ENCODE peak calls at places on chromosomes 1 and 21, in ten cellular contexts. M is HEK293T, E is DMS53, V is cardiac muscle cell, B is AG20443, D is activated T-cell treated with anti-CD3 and anti-CD28 coated beads for 1 hour, S is kidney tubule cell, A is hepatic stellate cell, J is NCI-H510A, I is psoas muscle. C is an unnamed sample.

GRCh38 chr1:169590932-169591331 is 4.7 kb upstream of the F5 start:
- DNase-seq in I (no peak), S (no peak), J (no peak), E (no peak), V (no peak), B (no peak), D (no peak), A (no peak), M (no peak), C (peak)

GRCh38 chr1:221381858-221382623 is 359.8 kb downstream of the DUSP10 start:
- DNase-seq in A (no peak), J (no peak), M (no peak), D (no peak), I (no peak), S (no peak), B (peak), E (no peak), V (no peak), C (no peak)

GRCh38 chr1:9894115-9894514 is 16.0 kb downstream of the CTNNBIP1 start:
- DNase-seq in V (no peak), A (no peak), M (no peak), I (no peak), E (no peak), D (no peak), S (peak), B (no peak), J (no peak), C (no peak)

GRCh38 chr21:29827236-29827635 is 112.6 kb downstream of the GRIK1 start:
- DNase-seq in A (no peak), V (no peak), J (no peak), I (no peak), M (no peak), E (no peak), S (no peak), D (no peak), B (no peak), C (peak)

GRCh38 chr1:75520028-75520427 is 90.9 kb downstream of the SLC44A5 start:
- DNase-seq in S (no peak), V (no peak), B (no peak), E (no peak), I (no peak), A (no peak), M (no peak), D (no peak), J (no peak), C (no peak)

GRCh38 chr1:178774263-178774662 is 49.2 kb downstream of the RALGPS2 start:
- DNase-seq in E (peak), M (no peak), B (no peak), V (peak), A (peak), I (no peak), D (no peak), S (peak), J (no peak), C (peak)

GRCh38 chr1:182507685-182508084 is 57.7 kb downstream of the RGSL1 start:
- DNase-seq in E (no peak), A (no peak), D (no peak), B (no peak), M (no peak), S (no peak), I (no peak), J (no peak), V (peak), C (no peak)

GRCh38 chr1:224632921-224633321 is 16.8 kb downstream of the CNIH3 start:
- DNase-seq in S (peak), A (no peak), D (no peak), B (no peak), I (no peak), V (no peak), J (no peak), M (no peak), E (no peak), C (no peak)

GRCh38 chr1:77682442-77683141 is at the start of gene ZZZ3:
- DNase-seq in M (peak), A (peak), S (peak), J (peak), B (peak), V (peak), E (peak), D (peak), I (peak), C (peak)

GRCh38 chr21:45859041-45859761 is 122.4 kb upstream of the COL6A1 start:
- DNase-seq in A (no peak), J (no peak), M (no peak), I (no peak), D (no peak), E (no peak), S (no peak), V (no peak), B (no peak), C (no peak)

GRCh38 chr21:36164427-36164784 is 7.8 kb downstream of the DOP1B start:
- DNase-seq in D (no peak), I (no peak), E (peak), B (no peak), A (no peak), S (no peak), V (no peak), M (no peak), J (no peak), C (no peak)

GRCh38 chr1:159779403-159779851 is 1.3 kb upstream of the DUSP23 start:
- DNase-seq in B (no peak), J (no peak), E (no peak), S (no peak), D (no peak), A (no peak), I (peak), V (no peak), M (no peak), C (no peak)

GRCh38 chr1:183011859-183012258 is 11.4 kb upstream of the LAMC1 start:
- DNase-seq in V (no peak), E (no peak), D (no peak), J (no peak), M (no peak), B (no peak), S (no peak), A (no peak), I (no peak), C (no peak)

GRCh38 chr21:31216206-31216605 is 127.9 kb downstream of the TIAM1 start:
- DNase-seq in S (no peak), J (no peak), I (no peak), A (no peak), D (no peak), M (no peak), V (no peak), E (no peak), B (no peak), C (no peak)

GRCh38 chr21:27346041-27346448 is 379.2 kb upstream of the ADAMTS5 start:
- DNase-seq in E (no peak), M (no peak), S (peak), B (peak), V (no peak), I (no peak), J (no peak), A (peak), D (no peak), C (peak)

GRCh38 chr21:37184784-37185593 is 82.1 kb downstream of the VPS26C start:
- DNase-seq in V (no peak), B (no peak), A (no peak), D (no peak), S (no peak), J (no peak), I (no peak), E (no peak), M (no peak), C (no peak)

GRCh38 chr1:240310226-240310925 is 218.7 kb downstream of the FMN2 start:
- DNase-seq in D (no peak), A (no peak), J (no peak), B (peak), E (no peak), M (no peak), S (no peak), V (no peak), I (no peak), C (no peak)

GRCh38 chr1:183291216-183291762 is 105.2 kb downstream of the LAMC2 start:
- DNase-seq in E (no peak), J (no peak), A (no peak), I (no peak), V (no peak), M (no peak), S (no peak), B (no peak), D (no peak), C (no peak)

GRCh38 chr21:34630536-34631143 is 15.7 kb upstream of the RCAN1 start:
- DNase-seq in A (peak), B (peak), I (no peak), D (no peak), J (no peak), S (peak), V (peak), M (peak), E (peak), C (peak)

GRCh38 chr1:167789501-167789900 is 67.7 kb downstream of the MPZL1 start:
- DNase-seq in V (no peak), A (no peak), D (no peak), E (no peak), B (no peak), I (no peak), S (no peak), M (no peak), J (no peak), C (no peak)

GRCh38 chr1:231575472-231575871 is 47.0 kb downstream of the TSNAX start:
- DNase-seq in I (no peak), A (no peak), V (no peak), B (no peak), E (no peak), J (no peak), S (no peak), M (no peak), D (no peak), C (no peak)

GRCh38 chr1:71668059-71668458 is 587.2 kb upstream of the ZRANB2 start:
- DNase-seq in M (no peak), V (no peak), J (no peak), B (no peak), S (peak), E (no peak), D (no peak), I (no peak), A (no peak), C (no peak)

GRCh38 chr1:210250998-210251679 is 18.5 kb downstream of the SERTAD4 start:
- DNase-seq in V (peak), I (no peak), D (no peak), M (peak), A (peak), J (peak), S (peak), B (peak), E (peak), C (no peak)

GRCh38 chr1:207025144-207025880 is 7.2 kb downstream of the C1orf116 start:
- DNase-seq in M (no peak), S (peak), J (no peak), A (peak), B (peak), V (peak), E (peak), D (no peak), I (no peak), C (no peak)

GRCh38 chr1:203406446-203407045 is 55.6 kb upstream of the FMOD start:
- DNase-seq in J (no peak), A (peak), E (no peak), B (peak), I (peak), V (no peak), D (no peak), M (no peak), S (no peak), C (no peak)

GRCh38 chr1:18069903-18070302 is 37.7 kb upstream of the IGSF21 start:
- DNase-seq in E (no peak), S (no peak), V (no peak), A (no peak), M (no peak), J (no peak), B (no peak), D (no peak), I (no peak), C (no peak)

GRCh38 chr1:216902669-216903388 is 179.6 kb upstream of the ESRRG start:
- DNase-seq in I (no peak), J (no peak), D (no peak), V (no peak), B (no peak), M (no peak), S (peak), A (no peak), E (no peak), C (no peak)

GRCh38 chr1:61152066-61152465 is 69.7 kb downstream of the NFIA start:
- DNase-seq in A (no peak), V (no peak), E (no peak), B (no peak), I (no peak), D (no peak), J (no peak), S (no peak), M (peak), C (no peak)

GRCh38 chr1:185973645-185974044 is 239.5 kb downstream of the HMCN1 start:
- DNase-seq in D (no peak), B (peak), E (no peak), A (peak), J (no peak), M (no peak), I (no peak), V (no peak), S (peak), C (no peak)

GRCh38 chr1:62676606-62677356 is 11.4 kb downstream of the DOCK7 start:
- DNase-seq in I (no peak), J (no peak), M (no peak), A (peak), E (no peak), V (no peak), B (peak), D (no peak), S (no peak), C (peak)

GRCh38 chr1:24588573-24588972 is 32.7 kb downstream of the NCMAP start:
- DNase-seq in S (no peak), B (no peak), E (no peak), V (no peak), D (no peak), I (no peak), M (no peak), J (no peak), A (no peak), C (no peak)

GRCh38 chr1:200029035-200029623 is 1.6 kb downstream of the NR5A2 start:
- DNase-seq in B (peak), M (peak), A (no peak), S (peak), V (peak), D (no peak), J (peak), I (no peak), E (peak), C (peak)

GRCh38 chr1:110346690-110347089 is 7.5 kb downstream of the RBM15 start:
- DNase-seq in D (no peak), V (no peak), S (no peak), I (no peak), A (no peak), M (no peak), B (no peak), E (no peak), J (no peak), C (no peak)

GRCh38 chr1:85448358-85448757 is 16.6 kb downstream of the DDAH1 start:
- DNase-seq in D (no peak), E (no peak), S (no peak), I (no peak), J (no peak), V (no peak), A (no peak), M (no peak), B (peak), C (no peak)

C was measured in RKO.